ENCODE peak calls at places on chromosome 6, in seven cellular contexts. T is activated naive CD4-positive, alpha-beta T cell; P is iPS-NIHi11; L is AG04450; C is stimulated activated CD4-positive, alpha-beta T cell treated with anti-CD3 and anti-CD28 coated beads, Interleukin-2, amount 100 ng/mL, for 48 hours; V is CD8-positive, alpha-beta memory T cell; J is GDM1. A is an unnamed sample.

GRCh38 chr6:45026003-45026516 is 302.1 kb upstream of the RUNX2 start:
- DNase-seq in V (no peak), C (no peak), J (no peak), T (no peak), P (no peak), L (no peak), A (no peak)

GRCh38 chr6:79170915-79171314 is 63.6 kb downstream of the HMGN3 start:
- DNase-seq in C (no peak), V (no peak), T (no peak), P (peak), J (no peak), L (no peak), A (no peak)

GRCh38 chr6:140105857-140106256 is 731.4 kb upstream of the CITED2 start:
- DNase-seq in J (no peak), C (no peak), V (no peak), T (no peak), P (peak), L (no peak), A (no peak)

GRCh38 chr6:11410539-11411307 is 126.8 kb upstream of the TMEM170B start:
- DNase-seq in J (no peak), V (no peak), P (no peak), T (no peak), L (no peak), C (no peak), A (no peak)

GRCh38 chr6:8819446-8819845 is 384.1 kb upstream of the SLC35B3 start:
- DNase-seq in V (no peak), P (no peak), C (no peak), J (no peak), L (no peak), T (no peak), A (no peak)

GRCh38 chr6:41200901-41201783 is at the start of gene TREML2:
- DNase-seq in C (peak), L (no peak), J (peak), V (no peak), P (no peak), T (no peak), A (no peak)

GRCh38 chr6:142356271-142356938 is 54.6 kb downstream of the ADGRG6 start:
- DNase-seq in T (no peak), C (no peak), P (no peak), V (no peak), L (no peak), J (no peak), A (no peak)

GRCh38 chr6:166446567-166447065 is 63.9 kb upstream of the MPC1 start:
- DNase-seq in T (no peak), L (no peak), P (no peak), V (no peak), J (no peak), C (no peak), A (no peak)

GRCh38 chr6:192313-192664 is 100.0 kb upstream of the DUSP22 start:
- DNase-seq in P (no peak), T (no peak), C (no peak), J (no peak), L (no peak), V (no peak), A (no peak)

GRCh38 chr6:72946766-72947165 is 278.5 kb downstream of the KHDC1L start:
- DNase-seq in J (no peak), C (no peak), P (no peak), T (no peak), V (no peak), L (peak), A (no peak)

GRCh38 chr6:36772401-36772800 is 66.8 kb downstream of the CPNE5 start:
- DNase-seq in P (no peak), J (no peak), T (no peak), V (no peak), C (no peak), L (no peak), A (no peak)

GRCh38 chr6:33490198-33490597 is 35.8 kb downstream of the ZBTB9 start:
- DNase-seq in T (no peak), P (no peak), C (no peak), L (no peak), V (no peak), J (no peak), A (no peak)

GRCh38 chr6:50120300-50120699 is 70.6 kb upstream of the DEFB112 start:
- DNase-seq in L (no peak), T (no peak), C (no peak), J (no peak), V (no peak), P (no peak), A (no peak)

GRCh38 chr6:36616888-36617521 is 22.8 kb downstream of the SRSF3 start:
- DNase-seq in P (no peak), V (no peak), L (no peak), J (no peak), C (no peak), T (no peak), A (peak)

GRCh38 chr6:82365011-82365751 is 1.6 kb downstream of the TPBG start:
- DNase-seq in T (no peak), V (no peak), P (peak), J (no peak), L (no peak), C (no peak), A (peak)

GRCh38 chr6:164109770-164110140 is 695.2 kb downstream of the QKI start:
- DNase-seq in C (no peak), J (no peak), T (no peak), L (no peak), V (no peak), P (peak), A (peak)

GRCh38 chr6:74872754-74873446 is 333.0 kb downstream of the COL12A1 start:
- DNase-seq in T (no peak), C (no peak), V (no peak), J (no peak), P (no peak), L (no peak), A (no peak)

A was measured in heart left ventricle.